ENCODE peak calls at places on chromosomes 3 and 15, in four cellular contexts. O is foreskin fibroblast, D is bronchial epithelial cell, F is fibroblast of lung. W is an unnamed sample.

GRCh38 chr15:44125879-44126278 is 69.2 kb downstream of the FRMD5 start:
- DNase-seq in O (no peak), D (no peak), F (no peak), W (peak; percentile 51)

GRCh38 chr3:129890125-129890524 is 3.4 kb downstream of the TMCC1 start:
- DNase-seq in O (no peak), D (no peak), F (no peak), W (no peak)

GRCh38 chr3:69542265-69543079 is 156.6 kb upstream of the FRMD4B start:
- DNase-seq in O (peak; percentile 2), D (peak; percentile 35), F (peak; percentile 17), W (no peak)

GRCh38 chr3:59426851-59427565 is 377.2 kb upstream of the CFAP20DC start:
- DNase-seq in O (peak; percentile 45), D (peak; percentile 97), F (peak; percentile 74), W (no peak)

GRCh38 chr3:126914226-126914625 is 68.7 kb upstream of the PLXNA1 start:
- DNase-seq in O (no peak), D (no peak), F (no peak), W (no peak)

GRCh38 chr3:32501785-32502088 is 915 bp downstream of the CMTM6 start:
- DNase-seq in O (no peak), D (no peak), F (no peak), W (no peak)

GRCh38 chr3:116423365-116423764 is 21.9 kb downstream of the LSAMP start:
- DNase-seq in O (peak; percentile 38), D (no peak), F (no peak), W (no peak)

GRCh38 chr3:81760215-81760614 is 1.2 kb downstream of the GBE1 start:
- DNase-seq in O (no peak), D (no peak), F (no peak), W (no peak)

GRCh38 chr15:60423540-60423939 is 25.8 kb upstream of the ANXA2 start:
- DNase-seq in O (peak; percentile 91), D (peak; percentile 90), F (peak; percentile 89), W (no peak)

GRCh38 chr3:128319107-128319506 is 147.6 kb downstream of the DNAJB8 start:
- DNase-seq in O (no peak), D (no peak), F (no peak), W (no peak)

GRCh38 chr3:39114456-39114855 is 7.0 kb downstream of the TTC21A start:
- DNase-seq in O (no peak), D (no peak), F (no peak), W (no peak)

GRCh38 chr3:9041626-9042025 is 78.4 kb upstream of the RAD18 start:
- DNase-seq in O (no peak), D (no peak), F (no peak), W (no peak)

GRCh38 chr3:157160652-157161480 is 919 bp upstream of the CCNL1 start:
- DNase-seq in O (peak; percentile 96), D (peak; percentile 93), F (peak; percentile 96), W (no peak)

DNA sequence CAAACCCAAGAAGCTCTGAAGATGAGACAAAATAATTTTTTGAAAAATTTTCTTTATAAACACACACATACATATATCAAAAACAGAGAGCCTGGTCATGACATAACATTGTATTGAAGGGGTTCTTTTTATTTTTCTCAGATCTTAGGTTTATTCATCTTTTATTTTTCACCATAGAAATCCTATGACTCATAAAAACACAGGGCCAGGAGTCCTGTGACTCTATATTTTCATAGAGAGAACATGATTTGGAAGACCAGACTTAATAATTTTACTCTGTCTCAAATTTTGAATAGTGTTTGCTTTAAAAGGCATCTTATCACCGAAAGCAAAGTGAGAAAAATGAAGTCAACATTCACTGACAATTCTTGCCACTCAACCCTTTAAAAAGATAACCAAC is 57.7 kb downstream of the SUCNR1 start:
- DNase-seq in O (peak; percentile 50), D (no peak), F (peak; percentile 38), W (no peak)
- TF ChIP-seq CTCF in O (no peak), D (no peak), F (no peak), W (no peak)

GRCh38 chr3:71210257-71211002 is 373.1 kb downstream of the FOXP1 start:
- DNase-seq in O (peak; percentile 80), D (no peak), F (peak; percentile 90), W (no peak)
- TF ChIP-seq CTCF in O (no peak), D (no peak), F (peak; percentile 26), W (no peak)

GRCh38 chr3:150528359-150528797 is 17.9 kb downstream of the SERP1 start:
- DNase-seq in O (peak; percentile 52), D (peak; percentile 25), F (peak; percentile 67), W (no peak)
- TF ChIP-seq CTCF in O (peak; percentile 31), D (no peak), F (peak; percentile 24), W (peak; percentile 40)

GRCh38 chr3:37453393-37454391 is 279.3 kb upstream of the LRRFIP2 start:
- DNase-seq in O (peak; percentile 40), D (no peak), F (peak; percentile 16), W (no peak)
- TF ChIP-seq CTCF in O (no peak), D (peak; percentile 16), F (peak; percentile 23), W (peak; percentile 28)

DNA sequence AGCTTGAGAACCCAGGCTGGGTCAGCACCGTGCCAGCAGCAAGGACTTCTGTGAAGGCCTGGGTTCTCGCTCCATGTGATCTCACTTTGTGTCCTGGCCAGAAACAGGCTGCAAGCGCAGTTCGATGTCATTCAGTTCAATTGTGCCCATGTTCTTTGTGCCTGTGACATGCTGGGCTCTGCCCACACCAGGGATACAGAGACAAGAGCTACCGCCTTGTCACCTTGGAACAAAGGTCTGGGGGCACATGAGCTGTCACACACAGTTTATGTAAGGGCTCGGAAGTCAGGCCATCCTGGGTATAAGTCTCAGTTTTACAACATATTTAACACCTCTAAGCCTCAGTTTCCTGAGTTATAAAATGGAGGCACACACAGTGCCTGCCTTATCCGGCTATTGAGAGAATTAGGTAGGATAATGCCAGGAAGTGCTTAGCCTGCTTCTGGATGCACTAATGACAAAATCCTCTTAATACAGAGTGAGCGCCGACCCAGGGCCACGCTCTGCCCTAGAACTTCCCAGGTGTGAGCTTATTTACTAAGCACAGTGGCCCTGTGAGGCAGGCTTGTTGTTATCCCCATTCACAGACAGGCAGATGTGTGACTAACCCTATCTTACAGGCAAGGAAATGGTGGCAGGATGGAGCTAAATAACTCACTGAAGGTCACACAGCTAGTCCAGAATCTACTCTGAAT is 50.4 kb upstream of the LIMD1 start:
- DNase-seq in O (no peak), D (no peak), F (no peak), W (no peak)
- TF ChIP-seq CTCF in O (no peak), D (no peak), F (no peak), W (no peak)

GRCh38 chr3:42660898-42661297 is 7.4 kb downstream of the ZBTB47 start:
- DNase-seq in O (peak; percentile 41), D (no peak), F (no peak), W (no peak)
- TF ChIP-seq CTCF in O (no peak), D (peak; percentile 14), F (no peak), W (no peak)

W was measured in LNCaP clone FGC.